ENCODE peak calls at places on chromosomes 4 and X, in six cellular contexts. One of them, this sample, is unnamed.

GRCh38 chrX:148659481-148659880 is 159.1 kb downstream of the AFF2 start:
- DNase-seq in IMR-90: no peak
- DNase-seq in H9: no peak
- DNase-seq in trophoblast cell: no peak
- DNase-seq in neuronal stem cell: no peak
- DNase-seq in H1: no peak
- DNase-seq in this sample: no peak

GRCh38 chrX:135543924-135544323 is 23.5 kb downstream of the INTS6L start:
- DNase-seq in IMR-90: no peak
- DNase-seq in H1: no peak
- DNase-seq in trophoblast cell: no peak
- DNase-seq in neuronal stem cell: no peak
- DNase-seq in H9: peak; percentile 31
- DNase-seq in this sample: no peak

GRCh38 chrX:54776987-54777672 is 20.9 kb downstream of the ITIH6 start:
- DNase-seq in neuronal stem cell: no peak
- DNase-seq in trophoblast cell: no peak
- DNase-seq in H1: no peak
- DNase-seq in IMR-90: no peak
- DNase-seq in H9: no peak
- DNase-seq in this sample: no peak

GRCh38 chrX:12771445-12772069 is 19.7 kb upstream of the PRPS2 start:
- DNase-seq in H9: peak; percentile 67
- DNase-seq in H1: no peak
- DNase-seq in IMR-90: peak; percentile 31
- DNase-seq in trophoblast cell: peak; percentile 60
- DNase-seq in neuronal stem cell: peak; percentile 29
- DNase-seq in this sample: peak; percentile 39

GRCh38 chr4:158130204-158130603 is 42.6 kb downstream of the GASK1B start:
- DNase-seq in H9: no peak
- DNase-seq in neuronal stem cell: no peak
- DNase-seq in H1: no peak
- DNase-seq in trophoblast cell: no peak
- DNase-seq in IMR-90: no peak
- DNase-seq in this sample: no peak

GRCh38 chr4:11715753-11716521 is 287.2 kb upstream of the HS3ST1 start:
- DNase-seq in H9: no peak
- DNase-seq in trophoblast cell: no peak
- DNase-seq in IMR-90: no peak
- DNase-seq in neuronal stem cell: no peak
- DNase-seq in H1: no peak
- DNase-seq in this sample: no peak

GRCh38 chr4:108031427-108032083 is 41.9 kb downstream of the HADH start:
- DNase-seq in trophoblast cell: no peak
- DNase-seq in neuronal stem cell: no peak
- DNase-seq in H1: no peak
- DNase-seq in IMR-90: peak; percentile 20
- DNase-seq in H9: no peak
- DNase-seq in this sample: peak; percentile 34

GRCh38 chrX:10906861-10907260 is 204.3 kb upstream of the HCCS start:
- DNase-seq in H1: no peak
- DNase-seq in neuronal stem cell: no peak
- DNase-seq in trophoblast cell: no peak
- DNase-seq in H9: no peak
- DNase-seq in IMR-90: peak; percentile 22
- DNase-seq in this sample: no peak

GRCh38 chr4:136002316-136002715 is 1530.0 kb downstream of the PCDH18 start:
- DNase-seq in IMR-90: no peak
- DNase-seq in neuronal stem cell: no peak
- DNase-seq in trophoblast cell: peak; percentile 8
- DNase-seq in H9: no peak
- DNase-seq in H1: no peak
- DNase-seq in this sample: peak; percentile 42

GRCh38 chrX:32673193-32673592 is 538.2 kb downstream of the DMD start:
- DNase-seq in neuronal stem cell: no peak
- DNase-seq in H1: no peak
- DNase-seq in trophoblast cell: no peak
- DNase-seq in H9: no peak
- DNase-seq in IMR-90: peak; percentile 7
- DNase-seq in this sample: peak; percentile 0

GRCh38 chr4:89307185-89307445 is 485 bp downstream of the GPRIN3 start:
- DNase-seq in IMR-90: no peak
- DNase-seq in trophoblast cell: no peak
- DNase-seq in neuronal stem cell: no peak
- DNase-seq in H1: no peak
- DNase-seq in H9: no peak
- DNase-seq in this sample: no peak

GRCh38 chr4:24179201-24179840 is 289.5 kb upstream of the PPARGC1A start:
- DNase-seq in IMR-90: no peak
- DNase-seq in H1: no peak
- DNase-seq in neuronal stem cell: no peak
- DNase-seq in H9: no peak
- DNase-seq in trophoblast cell: no peak
- DNase-seq in this sample: no peak

GRCh38 chrX:73214366-73215094 is at the start of gene NAP1L2:
- DNase-seq in trophoblast cell: no peak
- DNase-seq in IMR-90: no peak
- DNase-seq in neuronal stem cell: peak; percentile 18
- DNase-seq in H1: peak; percentile 5
- DNase-seq in H9: peak; percentile 69
- DNase-seq in this sample: no peak

GRCh38 chr4:186190456-186191265 is 706 bp upstream of the CYP4V2 start:
- DNase-seq in neuronal stem cell: no peak
- DNase-seq in H1: no peak
- DNase-seq in IMR-90: no peak
- DNase-seq in trophoblast cell: peak; percentile 21
- DNase-seq in H9: peak; percentile 50
- DNase-seq in this sample: peak; percentile 43

GRCh38 chr4:1683371-1683902 is 676 bp downstream of the FAM53A start:
- DNase-seq in neuronal stem cell: peak; percentile 18
- DNase-seq in H9: peak; percentile 45
- DNase-seq in IMR-90: peak; percentile 88
- DNase-seq in trophoblast cell: peak; percentile 55
- DNase-seq in H1: no peak
- DNase-seq in this sample: peak; percentile 84

GRCh38 chr4:74635074-74635473 is 159.2 kb downstream of the BTC start:
- DNase-seq in H1: no peak
- DNase-seq in trophoblast cell: no peak
- DNase-seq in H9: no peak
- DNase-seq in neuronal stem cell: no peak
- DNase-seq in IMR-90: no peak
- DNase-seq in this sample: no peak

GRCh38 chrX:5051831-5052491 is 1176.7 kb downstream of the NLGN4X start:
- DNase-seq in IMR-90: no peak
- DNase-seq in trophoblast cell: peak; percentile 32
- DNase-seq in H9: no peak
- DNase-seq in H1: no peak
- DNase-seq in neuronal stem cell: no peak
- DNase-seq in this sample: peak; percentile 89

GRCh38 chr4:172287112-172287511 is 473.9 kb downstream of the GALNTL6 start:
- DNase-seq in trophoblast cell: no peak
- DNase-seq in H1: no peak
- DNase-seq in IMR-90: no peak
- DNase-seq in neuronal stem cell: peak; percentile 15
- DNase-seq in H9: no peak
- DNase-seq in this sample: no peak

GRCh38 chrX:110691446-110691845 is 104.2 kb downstream of the CHRDL1 start:
- DNase-seq in neuronal stem cell: no peak
- DNase-seq in H1: no peak
- DNase-seq in H9: no peak
- DNase-seq in trophoblast cell: no peak
- DNase-seq in IMR-90: no peak
- DNase-seq in this sample: no peak

GRCh38 chr4:16225996-16226815 is at the start of gene TAPT1:
- DNase-seq in H9: peak; percentile 77
- DNase-seq in trophoblast cell: peak; percentile 69
- DNase-seq in neuronal stem cell: peak; percentile 66
- DNase-seq in IMR-90: peak; percentile 30
- DNase-seq in H1: no peak
- DNase-seq in this sample: peak; percentile 68

GRCh38 chr4:16226816-16227461 is 668 bp upstream of the TAPT1 start:
- DNase-seq in trophoblast cell: peak; percentile 72
- DNase-seq in H9: peak; percentile 59
- DNase-seq in IMR-90: no peak
- DNase-seq in H1: no peak
- DNase-seq in neuronal stem cell: peak; percentile 39
- DNase-seq in this sample: peak; percentile 57

GRCh38 chr4:16225681-16225995 is 633 bp downstream of the TAPT1 start:
- DNase-seq in H1: no peak
- DNase-seq in IMR-90: no peak
- DNase-seq in trophoblast cell: no peak
- DNase-seq in H9: no peak
- DNase-seq in neuronal stem cell: no peak
- DNase-seq in this sample: peak; percentile 33

GRCh38 chr4:16229604-16230003 is 3.3 kb upstream of the TAPT1 start:
- DNase-seq in H1: no peak
- DNase-seq in trophoblast cell: no peak
- DNase-seq in IMR-90: no peak
- DNase-seq in H9: no peak
- DNase-seq in neuronal stem cell: no peak
- DNase-seq in this sample: no peak

DNA sequence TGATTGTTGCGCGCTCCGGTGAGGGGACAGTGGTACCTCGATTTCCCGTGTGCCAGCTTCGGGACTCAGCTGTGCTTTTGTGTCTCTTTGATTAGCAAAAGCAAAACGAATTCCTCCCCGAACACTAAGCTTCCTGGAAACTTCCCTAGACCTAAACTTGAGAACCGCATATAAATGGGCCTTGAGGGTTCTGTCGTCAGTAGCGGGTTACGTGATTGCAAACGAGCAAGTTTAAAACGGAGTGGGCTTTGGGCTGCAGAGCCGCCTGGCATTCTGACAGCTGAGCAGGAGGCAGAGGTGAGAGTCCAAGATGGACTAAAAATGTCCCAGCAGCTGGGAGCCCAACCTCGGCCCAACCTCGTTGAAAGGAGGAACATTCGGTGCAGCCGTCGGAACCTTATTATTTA is 1.2 kb upstream of the TAPT1 start:
- DNase-seq in H9: no peak
- DNase-seq in trophoblast cell: peak; percentile 34
- DNase-seq in IMR-90: peak; percentile 30
- DNase-seq in neuronal stem cell: peak; percentile 8
- DNase-seq in H1: no peak
- DNase-seq in this sample: peak; percentile 53
- H3K4me1 ChIP-seq in H9: peaks cover 4% of the 10 kb centered on the region
- H3K4me1 ChIP-seq in trophoblast cell: peaks cover 2% of the 10 kb centered on the region
- H3K4me1 ChIP-seq in IMR-90: no peaks in the 10 kb centered on the region
- H3K4me1 ChIP-seq in neuronal stem cell: peaks cover 8% of the 10 kb centered on the region
- H3K4me1 ChIP-seq in H1: peaks cover 3% of the 10 kb centered on the region
- H3K4me1 ChIP-seq in this sample: peaks cover 4% of the 10 kb centered on the region

DNA sequence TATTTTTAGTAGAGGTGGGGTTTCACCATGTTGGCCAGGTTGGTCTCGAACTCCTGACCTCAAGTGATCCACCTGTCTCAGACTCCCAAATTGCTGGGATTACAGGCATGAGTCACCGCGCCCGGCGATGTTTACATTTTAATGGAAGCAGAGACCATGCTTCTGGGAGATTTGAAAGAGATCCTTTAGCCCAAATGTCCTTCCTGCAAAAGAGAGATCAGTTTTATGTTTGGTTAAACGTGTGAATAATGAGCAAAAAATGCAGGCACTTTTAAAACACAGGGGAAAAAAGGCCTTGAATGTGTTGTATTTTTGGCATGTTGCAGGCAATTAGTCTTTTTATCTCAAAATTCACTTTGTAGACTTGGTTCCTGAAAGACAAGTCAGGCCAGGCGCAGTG is 95.8 kb upstream of the ELOVL6 start:
- DNase-seq in H9: no peak
- DNase-seq in neuronal stem cell: no peak
- DNase-seq in trophoblast cell: peak; percentile 77
- DNase-seq in IMR-90: peak; percentile 6
- DNase-seq in H1: no peak
- DNase-seq in this sample: peak; percentile 54
- H4K91ac ChIP-seq in H9: no peak overlapping the region
- H4K91ac ChIP-seq in neuronal stem cell: no peak overlapping the region
- H4K91ac ChIP-seq in trophoblast cell: no peak overlapping the region
- H4K91ac ChIP-seq in IMR-90: no peak overlapping the region
- H4K91ac ChIP-seq in H1: no peak overlapping the region
- H4K91ac ChIP-seq in this sample: no peak overlapping the region

GRCh38 chr4:25450491-25450901 is 73.4 kb downstream of the ANAPC4 start:
- DNase-seq in neuronal stem cell: no peak
- DNase-seq in trophoblast cell: peak; percentile 46
- DNase-seq in H1: no peak
- DNase-seq in H9: no peak
- DNase-seq in IMR-90: no peak
- DNase-seq in this sample: no peak

GRCh38 chr4:25451676-25452075 is 74.6 kb downstream of the ANAPC4 start:
- DNase-seq in H9: no peak
- DNase-seq in trophoblast cell: no peak
- DNase-seq in H1: no peak
- DNase-seq in IMR-90: no peak
- DNase-seq in neuronal stem cell: no peak
- DNase-seq in this sample: no peak

GRCh38 chr4:25449270-25449669 is 72.2 kb downstream of the ANAPC4 start:
- DNase-seq in IMR-90: no peak
- DNase-seq in neuronal stem cell: no peak
- DNase-seq in H9: no peak
- DNase-seq in H1: no peak
- DNase-seq in trophoblast cell: peak; percentile 83
- DNase-seq in this sample: no peak

GRCh38 chr4:25448379-25449109 is 71.5 kb downstream of the ANAPC4 start:
- DNase-seq in H9: peak; percentile 44
- DNase-seq in IMR-90: peak; percentile 42
- DNase-seq in H1: no peak
- DNase-seq in neuronal stem cell: no peak
- DNase-seq in trophoblast cell: peak; percentile 100
- DNase-seq in this sample: peak; percentile 46

DNA sequence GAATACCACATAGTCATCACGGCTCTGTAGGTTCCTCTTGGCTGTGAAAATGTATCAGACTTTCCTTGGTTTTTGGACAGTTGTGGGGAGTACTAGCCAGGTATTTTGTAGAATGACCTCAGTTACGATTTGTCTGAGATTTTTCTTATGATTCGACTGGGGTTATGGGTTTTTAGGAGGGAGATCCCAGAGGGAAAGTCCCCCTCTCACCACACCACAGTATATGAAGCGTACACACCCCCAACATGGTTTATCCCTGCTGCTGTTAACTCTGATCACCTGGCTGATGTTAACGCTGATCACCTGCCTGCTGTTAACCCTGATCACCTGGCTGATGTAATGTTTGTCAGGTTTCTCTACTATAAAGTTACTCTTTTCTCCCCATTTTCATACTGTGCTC is 72.6 kb downstream of the ANAPC4 start:
- DNase-seq in IMR-90: no peak
- DNase-seq in H1: no peak
- DNase-seq in trophoblast cell: peak; percentile 8
- DNase-seq in neuronal stem cell: no peak
- DNase-seq in H9: no peak
- DNase-seq in this sample: no peak
- H2AFZ ChIP-seq in IMR-90: no peak overlapping the region
- H2AFZ ChIP-seq in H1: no peak overlapping the region
- H2AFZ ChIP-seq in trophoblast cell: no peak overlapping the region
- H2AFZ ChIP-seq in neuronal stem cell: no peak overlapping the region
- H2AFZ ChIP-seq in H9: no peak overlapping the region
- H2AFZ ChIP-seq in this sample: no peak overlapping the region

DNA sequence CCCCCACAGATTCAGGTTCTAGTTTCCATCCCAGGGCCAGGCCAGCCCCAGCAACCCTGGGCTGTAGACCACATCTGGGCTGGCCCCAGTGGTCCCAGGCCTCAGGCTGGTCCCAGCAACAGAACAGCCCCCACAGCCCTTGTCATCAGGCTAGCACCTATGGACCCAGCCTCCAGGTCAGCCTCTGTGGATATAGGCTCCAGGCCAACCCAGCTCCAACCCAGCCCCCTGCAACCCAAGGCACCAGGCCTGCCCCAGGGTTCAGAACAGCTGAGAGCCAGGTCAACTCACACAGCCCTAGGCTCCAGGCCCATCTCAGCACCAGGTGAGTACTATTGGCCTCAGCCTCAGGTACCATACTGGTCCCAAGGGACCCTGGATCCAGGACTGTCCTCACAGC is 155.3 kb downstream of the PWWP3B start:
- DNase-seq in H9: no peak
- DNase-seq in neuronal stem cell: no peak
- DNase-seq in H1: no peak
- DNase-seq in trophoblast cell: no peak
- DNase-seq in IMR-90: no peak
- DNase-seq in this sample: no peak
- H3K4me1 ChIP-seq in H9: no peaks in the 10 kb centered on the region
- H3K4me1 ChIP-seq in neuronal stem cell: no peaks in the 10 kb centered on the region
- H3K4me1 ChIP-seq in H1: no peaks in the 10 kb centered on the region
- H3K4me1 ChIP-seq in trophoblast cell: no peaks in the 10 kb centered on the region
- H3K4me1 ChIP-seq in IMR-90: no peaks in the 10 kb centered on the region
- H3K4me1 ChIP-seq in this sample: no peaks in the 10 kb centered on the region